ENCODE peak calls at places on chromosome 21, in nine cellular contexts. X is uterus, J is HFF-Myc, A is foreskin fibroblast, B is cardiac muscle cell, W is fibroblast of lung, M is pancreas, V is fibroblast of villous mesenchyme, E is brain microvascular endothelial cell. O is an unnamed sample.

GRCh38 chr21:44892536-44893277 is 19.2 kb upstream of the PTTG1IP start:
- DNase-seq in X (no peak), J (no peak), A (no peak), B (peak), W (peak), M (no peak), V (peak), E (peak), O (peak)

GRCh38 chr21:35614412-35614901 is 445.9 kb downstream of the SETD4 start:
- DNase-seq in X (no peak), J (no peak), A (peak), B (peak), W (no peak), M (no peak), V (no peak), E (peak), O (no peak)

GRCh38 chr21:45543371-45543709 is 1.1 kb upstream of the SLC19A1 start:
- DNase-seq in X (peak), J (no peak), A (no peak), B (no peak), W (no peak), M (peak), V (no peak), E (no peak), O (no peak)

GRCh38 chr21:45074818-45075605 is 632 bp downstream of the ADARB1 start:
- DNase-seq in X (no peak), J (no peak), A (peak), B (peak), W (no peak), M (peak), V (peak), E (no peak), O (no peak)

GRCh38 chr21:39444406-39445145 is 1.0 kb downstream of the LCA5L start:
- DNase-seq in X (peak), J (no peak), A (peak), B (peak), W (peak), M (no peak), V (peak), E (peak), O (peak)

GRCh38 chr21:26674324-26674723 is 101.2 kb upstream of the CYYR1 start:
- DNase-seq in X (no peak), J (no peak), A (no peak), B (no peak), W (no peak), M (no peak), V (no peak), E (no peak), O (no peak)

GRCh38 chr21:14072761-14073535 is 137.8 kb downstream of the LIPI start:
- DNase-seq in X (no peak), J (no peak), A (no peak), B (no peak), W (no peak), M (peak), V (no peak), E (no peak), O (no peak)

GRCh38 chr21:35136586-35137254 is 87.6 kb upstream of the RUNX1 start:
- DNase-seq in X (no peak), J (no peak), A (peak), B (peak), W (peak), M (no peak), V (peak), E (peak), O (peak)

GRCh38 chr21:15976807-15977206 is 247.0 kb downstream of the USP25 start:
- DNase-seq in X (no peak), J (no peak), A (peak), B (no peak), W (peak), M (no peak), V (no peak), E (no peak), O (peak)

GRCh38 chr21:38841472-38841871 is 35.7 kb downstream of the ETS2 start:
- DNase-seq in X (no peak), J (no peak), A (no peak), B (no peak), W (no peak), M (no peak), V (no peak), E (no peak), O (no peak)

GRCh38 chr21:39184050-39184980 is 1.1 kb upstream of the PSMG1 start:
- DNase-seq in X (no peak), J (no peak), A (no peak), B (no peak), W (no peak), M (no peak), V (peak), E (no peak), O (peak)

DNA sequence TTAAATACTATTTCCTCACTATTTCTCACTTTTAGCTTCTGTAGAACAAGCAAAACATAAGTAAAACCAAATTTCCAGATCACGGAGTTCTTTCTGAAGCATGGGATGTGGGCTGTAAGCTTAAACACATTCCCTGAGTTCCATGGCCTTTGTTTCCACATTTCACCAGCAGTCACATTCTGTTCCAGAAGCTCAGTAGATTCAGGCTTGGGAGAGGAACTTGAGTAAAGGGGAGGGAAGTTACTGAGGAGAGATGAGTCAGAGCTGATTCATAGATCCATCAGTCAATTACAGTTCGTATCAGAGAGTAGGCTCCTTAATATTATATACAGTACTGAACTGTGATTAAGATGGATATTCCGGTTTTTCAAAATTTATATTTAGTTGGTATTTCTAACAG is 614.2 kb downstream of the NCAM2 start:
- DNase-seq in X (no peak), J (peak), A (peak), B (peak), W (peak), M (no peak), V (peak), E (peak), O (peak)
- H3K4me3 ChIP-seq in X (no peak), J (no peak), A (no peak), B (no peak), W (no peak), M (no peak), V (no peak), E (no peak), O (no peak)

GRCh38 chr21:37563641-37564340 is 197.2 kb downstream of the DYRK1A start:
- DNase-seq in X (peak), J (peak), A (peak), B (peak), W (peak), M (peak), V (peak), E (peak), O (peak)
- TF ChIP-seq CTCF in X (peak), J (peak), A (peak), B (peak), W (peak), M (no peak), V (peak), E (peak), O (peak)

DNA sequence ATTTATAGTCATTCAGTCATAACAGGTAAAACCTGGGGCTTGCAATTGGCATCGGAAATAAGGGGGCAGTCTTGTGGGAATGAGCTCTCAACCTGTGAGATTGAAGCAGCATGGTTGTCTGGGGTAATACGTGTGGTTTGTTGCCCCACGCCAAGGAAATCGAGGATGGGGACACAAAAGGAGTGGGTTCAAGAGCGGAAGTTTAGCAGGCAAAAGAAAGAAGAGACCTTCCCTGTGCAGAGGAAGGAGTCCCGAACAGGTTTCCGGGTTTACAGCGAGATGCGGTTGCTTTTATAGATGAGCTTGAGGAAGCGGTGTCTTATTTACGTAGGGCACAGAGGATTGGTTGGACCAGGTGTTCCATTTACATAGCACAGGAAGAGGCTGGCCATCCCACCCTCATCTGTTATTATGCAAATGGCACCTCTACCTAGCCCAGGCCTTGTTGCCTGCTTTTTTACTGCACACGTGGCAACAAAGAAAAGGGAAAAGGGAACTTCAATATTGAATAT is 37.3 kb downstream of the IFNAR1 start:
- DNase-seq in X (no peak), J (no peak), A (no peak), B (no peak), W (no peak), M (no peak), V (no peak), E (no peak), O (peak)
- H3K4me3 ChIP-seq in X (no peak), J (no peak), A (no peak), B (peak), W (no peak), M (no peak), V (no peak), E (no peak), O (no peak)

GRCh38 chr21:43789276-43790052 is at the start of gene RRP1:
- DNase-seq in X (peak), J (peak), A (peak), B (peak), W (peak), M (peak), V (peak), E (peak), O (peak)

GRCh38 chr21:43790053-43790524 is 712 bp downstream of the RRP1 start:
- DNase-seq in X (no peak), J (no peak), A (no peak), B (no peak), W (no peak), M (peak), V (no peak), E (no peak), O (no peak)

GRCh38 chr21:43787180-43787533 is 2.2 kb upstream of the RRP1 start:
- DNase-seq in X (no peak), J (no peak), A (no peak), B (no peak), W (no peak), M (no peak), V (no peak), E (no peak), O (no peak)

GRCh38 chr21:43785134-43785533 is 4.2 kb upstream of the RRP1 start:
- DNase-seq in X (no peak), J (no peak), A (no peak), B (no peak), W (no peak), M (no peak), V (no peak), E (no peak), O (peak)

DNA sequence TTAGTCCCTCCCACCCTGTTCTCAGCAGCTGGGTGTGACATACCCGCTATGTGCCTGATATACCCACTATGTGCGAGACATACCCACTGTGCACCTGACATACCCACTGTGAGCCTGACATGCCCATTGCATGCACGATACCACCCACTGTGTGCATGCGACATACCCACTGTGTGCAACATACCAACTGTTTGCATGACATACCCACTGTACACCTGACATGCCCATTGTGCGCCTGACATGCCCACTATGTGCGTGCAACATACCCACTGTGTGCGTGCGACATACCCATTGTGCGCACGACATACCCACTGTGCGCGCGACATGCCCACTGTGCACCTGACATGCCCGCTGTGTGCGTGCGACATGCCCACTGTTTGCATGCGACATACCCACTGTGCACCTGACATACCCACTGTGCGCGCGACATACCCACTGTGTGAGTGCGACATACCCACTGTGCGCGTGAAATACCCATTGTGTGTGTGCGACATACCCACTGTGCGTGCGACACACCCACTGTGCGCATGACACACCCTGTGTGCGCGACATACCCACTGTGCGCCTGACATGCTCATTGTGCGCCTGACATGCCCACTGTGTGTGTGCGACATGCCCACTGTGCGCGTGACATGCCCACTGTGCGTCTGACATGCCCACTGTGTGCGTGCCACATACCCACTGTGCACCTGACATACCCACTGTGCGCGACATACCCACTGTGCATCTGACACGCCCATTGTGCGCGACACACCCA is 2.8 kb upstream of the RRP1 start:
- DNase-seq in X (no peak), J (no peak), A (no peak), B (no peak), W (no peak), M (peak), V (no peak), E (no peak), O (no peak)
- TF ChIP-seq CTCF in X (no peak), J (no peak), A (no peak), B (no peak), W (no peak), M (no peak), V (no peak), E (no peak), O (no peak)

O was measured in choroid plexus epithelial cell.